ENCODE peak calls at places on chromosomes 3 and 15, in five cellular contexts. One of them, this sample, is unnamed.

GRCh38 chr3:64654013-64654412 is 33.8 kb downstream of the ADAMTS9 start:
- DNase-seq in HepG2: no peak
- DNase-seq in H1: no peak
- DNase-seq in SK-N-SH: no peak
- DNase-seq in GM12878: no peak
- DNase-seq in this sample: no peak

GRCh38 chr3:127124135-127124534 is 68.8 kb upstream of the PRR23E start:
- DNase-seq in HepG2: no peak
- DNase-seq in H1: no peak
- DNase-seq in SK-N-SH: no peak
- DNase-seq in GM12878: no peak
- DNase-seq in this sample: no peak

GRCh38 chr15:27214032-27214431 is 243.1 kb downstream of the GABRG3 start:
- DNase-seq in HepG2: no peak
- DNase-seq in H1: no peak
- DNase-seq in SK-N-SH: no peak
- DNase-seq in GM12878: no peak
- DNase-seq in this sample: no peak

GRCh38 chr3:124316034-124316287 is 324.0 kb upstream of the ROPN1 start:
- DNase-seq in HepG2: no peak
- DNase-seq in H1: no peak
- DNase-seq in SK-N-SH: no peak
- DNase-seq in GM12878: no peak
- DNase-seq in this sample: no peak

GRCh38 chr15:99956022-99956775 is 223.0 kb upstream of the LYSMD4 start:
- DNase-seq in HepG2: no peak
- DNase-seq in H1: no peak
- DNase-seq in SK-N-SH: no peak
- DNase-seq in GM12878: no peak
- DNase-seq in this sample: no peak

GRCh38 chr15:80093854-80094418 is 34.5 kb downstream of the ZFAND6 start:
- DNase-seq in HepG2: no peak
- DNase-seq in H1: no peak
- DNase-seq in SK-N-SH: peak; percentile 23
- DNase-seq in GM12878: no peak
- DNase-seq in this sample: peak; percentile 76

GRCh38 chr15:73273181-73274002 is 95.4 kb downstream of the HCN4 start:
- DNase-seq in HepG2: peak; percentile 42
- DNase-seq in H1: peak; percentile 15
- DNase-seq in SK-N-SH: peak; percentile 71
- DNase-seq in GM12878: no peak
- DNase-seq in this sample: peak; percentile 59

GRCh38 chr3:84881288-84881687 is 77.5 kb upstream of the CADM2 start:
- DNase-seq in HepG2: no peak
- DNase-seq in H1: no peak
- DNase-seq in SK-N-SH: no peak
- DNase-seq in GM12878: no peak
- DNase-seq in this sample: no peak

GRCh38 chr3:178532414-178532813 is 3.8 kb upstream of the KCNMB2 start:
- DNase-seq in HepG2: no peak
- DNase-seq in H1: no peak
- DNase-seq in SK-N-SH: no peak
- DNase-seq in GM12878: no peak
- DNase-seq in this sample: no peak

GRCh38 chr15:47410243-47410642 is 307.1 kb upstream of the SEMA6D start:
- DNase-seq in HepG2: no peak
- DNase-seq in H1: no peak
- DNase-seq in SK-N-SH: no peak
- DNase-seq in GM12878: no peak
- DNase-seq in this sample: no peak

GRCh38 chr3:130242850-130243569 is 102.5 kb upstream of the COL6A5 start:
- DNase-seq in HepG2: peak; percentile 9
- DNase-seq in H1: no peak
- DNase-seq in SK-N-SH: no peak
- DNase-seq in GM12878: no peak
- DNase-seq in this sample: peak; percentile 20

GRCh38 chr3:59327324-59327939 is 277.6 kb upstream of the CFAP20DC start:
- DNase-seq in HepG2: no peak
- DNase-seq in H1: no peak
- DNase-seq in SK-N-SH: no peak
- DNase-seq in GM12878: no peak
- DNase-seq in this sample: no peak

GRCh38 chr15:70636540-70637165 is 126.7 kb downstream of the UACA start:
- DNase-seq in HepG2: peak; percentile 20
- DNase-seq in H1: no peak
- DNase-seq in SK-N-SH: peak; percentile 46
- DNase-seq in GM12878: no peak
- DNase-seq in this sample: no peak

GRCh38 chr15:92473784-92474183 is 80.1 kb downstream of the ST8SIA2 start:
- DNase-seq in HepG2: no peak
- DNase-seq in H1: no peak
- DNase-seq in SK-N-SH: no peak
- DNase-seq in GM12878: no peak
- DNase-seq in this sample: no peak

GRCh38 chr15:70799667-70800450 is 36.5 kb upstream of the UACA start:
- DNase-seq in HepG2: peak; percentile 66
- DNase-seq in H1: no peak
- DNase-seq in SK-N-SH: no peak
- DNase-seq in GM12878: no peak
- DNase-seq in this sample: no peak

GRCh38 chr3:67357610-67358458 is 296.6 kb downstream of the SUCLG2 start:
- DNase-seq in HepG2: peak; percentile 68
- DNase-seq in H1: peak; percentile 71
- DNase-seq in SK-N-SH: peak; percentile 41
- DNase-seq in GM12878: no peak
- DNase-seq in this sample: no peak

GRCh38 chr15:56736308-56736707 is 3.0 kb upstream of the ZNF280D start:
- DNase-seq in HepG2: peak; percentile 31
- DNase-seq in H1: no peak
- DNase-seq in SK-N-SH: no peak
- DNase-seq in GM12878: no peak
- DNase-seq in this sample: peak; percentile 28

GRCh38 chr3:143283432-143284128 is 164.0 kb downstream of the CHST2 start:
- DNase-seq in HepG2: no peak
- DNase-seq in H1: no peak
- DNase-seq in SK-N-SH: no peak
- DNase-seq in GM12878: no peak
- DNase-seq in this sample: peak; percentile 73

GRCh38 chr15:39364721-39365120 is 216.2 kb upstream of the THBS1 start:
- DNase-seq in HepG2: no peak
- DNase-seq in H1: no peak
- DNase-seq in SK-N-SH: no peak
- DNase-seq in GM12878: no peak
- DNase-seq in this sample: no peak

GRCh38 chr15:42146551-42147430 is 9.6 kb downstream of the PLA2G4F start:
- DNase-seq in HepG2: no peak
- DNase-seq in H1: no peak
- DNase-seq in SK-N-SH: no peak
- DNase-seq in GM12878: no peak
- DNase-seq in this sample: peak; percentile 53

GRCh38 chr15:48680841-48681240 is 35.3 kb upstream of the FBN1 start:
- DNase-seq in HepG2: no peak
- DNase-seq in H1: no peak
- DNase-seq in SK-N-SH: no peak
- DNase-seq in GM12878: no peak
- DNase-seq in this sample: no peak

GRCh38 chr3:184767377-184767776 is 44.6 kb upstream of the VPS8 start:
- DNase-seq in HepG2: no peak
- DNase-seq in H1: no peak
- DNase-seq in SK-N-SH: no peak
- DNase-seq in GM12878: no peak
- DNase-seq in this sample: no peak

GRCh38 chr3:135081451-135082434 is 286.7 kb downstream of the EPHB1 start:
- DNase-seq in HepG2: no peak
- DNase-seq in H1: no peak
- DNase-seq in SK-N-SH: no peak
- DNase-seq in GM12878: no peak
- DNase-seq in this sample: no peak

GRCh38 chr3:175932586-175932985 is 1073.5 kb downstream of the NAALADL2 start:
- DNase-seq in HepG2: no peak
- DNase-seq in H1: no peak
- DNase-seq in SK-N-SH: no peak
- DNase-seq in GM12878: no peak
- DNase-seq in this sample: no peak

GRCh38 chr15:78301813-78302212 is 2.4 kb upstream of the SKIC8 start:
- DNase-seq in HepG2: no peak
- DNase-seq in H1: no peak
- DNase-seq in SK-N-SH: no peak
- DNase-seq in GM12878: no peak
- DNase-seq in this sample: no peak

GRCh38 chr3:38108649-38109579 is 28.0 kb downstream of the ACAA1 start:
- DNase-seq in HepG2: no peak
- DNase-seq in H1: no peak
- DNase-seq in SK-N-SH: no peak
- DNase-seq in GM12878: no peak
- DNase-seq in this sample: no peak

GRCh38 chr15:81835731-81836130 is 210.1 kb downstream of the MEX3B start:
- DNase-seq in HepG2: no peak
- DNase-seq in H1: no peak
- DNase-seq in SK-N-SH: no peak
- DNase-seq in GM12878: no peak
- DNase-seq in this sample: no peak

GRCh38 chr3:67605377-67605776 is 49.0 kb downstream of the SUCLG2 start:
- DNase-seq in HepG2: no peak
- DNase-seq in H1: peak; percentile 3
- DNase-seq in SK-N-SH: no peak
- DNase-seq in GM12878: no peak
- DNase-seq in this sample: no peak

GRCh38 chr3:126571078-126571477 is 12.3 kb upstream of the C3orf22 start:
- DNase-seq in HepG2: no peak
- DNase-seq in H1: no peak
- DNase-seq in SK-N-SH: no peak
- DNase-seq in GM12878: no peak
- DNase-seq in this sample: no peak

GRCh38 chr3:6803652-6804051 is 57.3 kb upstream of the GRM7 start:
- DNase-seq in HepG2: no peak
- DNase-seq in H1: no peak
- DNase-seq in SK-N-SH: no peak
- DNase-seq in GM12878: no peak
- DNase-seq in this sample: no peak

GRCh38 chr15:45534821-45535220 is 12.3 kb upstream of the SLC30A4 start:
- DNase-seq in HepG2: no peak
- DNase-seq in H1: no peak
- DNase-seq in SK-N-SH: no peak
- DNase-seq in GM12878: no peak
- DNase-seq in this sample: no peak

GRCh38 chr15:67967871-67968423 is 86.2 kb upstream of the PIAS1 start:
- DNase-seq in HepG2: no peak
- DNase-seq in H1: no peak
- DNase-seq in SK-N-SH: peak; percentile 81
- DNase-seq in GM12878: no peak
- DNase-seq in this sample: peak; percentile 74

GRCh38 chr15:74511583-74511982 is 29.4 kb upstream of the ARID3B start:
- DNase-seq in HepG2: no peak
- DNase-seq in H1: no peak
- DNase-seq in SK-N-SH: no peak
- DNase-seq in GM12878: no peak
- DNase-seq in this sample: no peak

GRCh38 chr3:139827833-139828232 is 107.2 kb upstream of the CLSTN2 start:
- DNase-seq in HepG2: no peak
- DNase-seq in H1: no peak
- DNase-seq in SK-N-SH: no peak
- DNase-seq in GM12878: no peak
- DNase-seq in this sample: no peak

GRCh38 chr15:58957101-58957973 is 23.9 kb upstream of the SLTM start:
- DNase-seq in HepG2: peak; percentile 69
- DNase-seq in H1: no peak
- DNase-seq in SK-N-SH: peak; percentile 57
- DNase-seq in GM12878: no peak
- DNase-seq in this sample: peak; percentile 61

GRCh38 chr3:38992117-38992779 is 59.5 kb downstream of the SCN11A start:
- DNase-seq in HepG2: no peak
- DNase-seq in H1: no peak
- DNase-seq in SK-N-SH: no peak
- DNase-seq in GM12878: no peak
- DNase-seq in this sample: no peak

GRCh38 chr3:127448671-127449070 is 141.9 kb downstream of the TPRA1 start:
- DNase-seq in HepG2: no peak
- DNase-seq in H1: no peak
- DNase-seq in SK-N-SH: no peak
- DNase-seq in GM12878: no peak
- DNase-seq in this sample: no peak

GRCh38 chr3:144821583-144821982 is 850.0 kb downstream of the DIPK2A start:
- DNase-seq in HepG2: no peak
- DNase-seq in H1: no peak
- DNase-seq in SK-N-SH: no peak
- DNase-seq in GM12878: no peak
- DNase-seq in this sample: no peak

GRCh38 chr3:187678869-187679268 is 8.7 kb upstream of the SST start:
- DNase-seq in HepG2: peak; percentile 41
- DNase-seq in H1: no peak
- DNase-seq in SK-N-SH: peak; percentile 34
- DNase-seq in GM12878: no peak
- DNase-seq in this sample: peak; percentile 43
- TF ChIP-seq MAX in HepG2: no peak
- TF ChIP-seq MAX in H1: no peak
- TF ChIP-seq MAX in SK-N-SH: no peak
- TF ChIP-seq MAX in GM12878: no peak
- TF ChIP-seq MAX in this sample: no peak

DNA sequence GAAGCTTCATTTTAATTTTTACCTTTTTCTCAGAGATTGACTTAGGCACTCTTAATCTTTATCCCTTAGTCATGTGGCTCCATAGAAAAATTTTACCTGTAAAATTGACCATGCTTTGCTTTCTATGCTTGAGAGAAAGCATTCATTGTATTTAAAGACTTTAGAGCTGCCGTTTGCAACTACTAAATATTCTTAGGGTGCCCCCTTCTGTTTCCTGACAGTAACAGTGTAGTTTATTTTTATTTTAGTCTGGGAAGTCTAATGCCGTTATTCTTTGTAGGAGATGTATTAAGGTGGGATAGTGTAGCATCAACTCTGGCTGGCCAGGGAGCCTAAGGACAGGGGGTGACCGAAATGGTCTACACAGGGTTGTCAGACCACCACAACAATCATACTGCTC is 84.5 kb upstream of the SYNPR start:
- DNase-seq in HepG2: peak; percentile 6
- DNase-seq in H1: no peak
- DNase-seq in SK-N-SH: peak; percentile 37
- DNase-seq in GM12878: no peak
- DNase-seq in this sample: no peak
- TF ChIP-seq GABPA in HepG2: no peak
- TF ChIP-seq GABPA in H1: no peak
- TF ChIP-seq GABPA in SK-N-SH: no peak
- TF ChIP-seq GABPA in GM12878: no peak
- TF ChIP-seq GABPA in this sample: no peak

GRCh38 chr15:91329914-91330313 is 229.9 kb downstream of the SV2B start:
- DNase-seq in HepG2: no peak
- DNase-seq in H1: no peak
- DNase-seq in SK-N-SH: no peak
- DNase-seq in GM12878: no peak
- DNase-seq in this sample: no peak
- TF ChIP-seq MAX in HepG2: no peak
- TF ChIP-seq MAX in H1: no peak
- TF ChIP-seq MAX in SK-N-SH: no peak
- TF ChIP-seq MAX in GM12878: no peak
- TF ChIP-seq MAX in this sample: no peak

GRCh38 chr3:189123595-189124387 is 48.0 kb upstream of the TPRG1 start:
- DNase-seq in HepG2: no peak
- DNase-seq in H1: no peak
- DNase-seq in SK-N-SH: peak; percentile 34
- DNase-seq in GM12878: no peak
- DNase-seq in this sample: no peak
- TF ChIP-seq GABPA in HepG2: no peak
- TF ChIP-seq GABPA in H1: no peak
- TF ChIP-seq GABPA in SK-N-SH: no peak
- TF ChIP-seq GABPA in GM12878: no peak
- TF ChIP-seq GABPA in this sample: no peak

GRCh38 chr15:66877558-66878285 is 175.7 kb downstream of the SMAD6 start:
- DNase-seq in HepG2: no peak
- DNase-seq in H1: no peak
- DNase-seq in SK-N-SH: no peak
- DNase-seq in GM12878: no peak
- DNase-seq in this sample: no peak
- TF ChIP-seq MAX in HepG2: no peak
- TF ChIP-seq MAX in H1: no peak
- TF ChIP-seq MAX in SK-N-SH: no peak
- TF ChIP-seq MAX in GM12878: no peak
- TF ChIP-seq MAX in this sample: no peak

This sample was measured in K562.